ENCODE peak calls at places on chromosome 7, in seven cellular contexts. R, C, B, D, N, J and V are unnamed samples.
A peak's percentile ranks its signal among the peaks of the same experiment; 100 is the strongest.

GRCh38 chr7:54888067-54888735 is 129.2 kb upstream of the SEC61G start:
- DNase-seq in R (no peak), C (no peak), B (no peak), D (no peak), N (no peak), J (no peak), V (no peak)

GRCh38 chr7:84712326-84712725 is 474.5 kb downstream of the SEMA3D start:
- DNase-seq in R (no peak), C (no peak), B (no peak), D (no peak), N (no peak), J (no peak), V (peak; percentile 57)

GRCh38 chr7:33669251-33669670 is 236.1 kb upstream of the BMPER start:
- DNase-seq in R (no peak), C (peak; percentile 67), B (no peak), D (no peak), N (no peak), J (peak; percentile 27), V (no peak)

GRCh38 chr7:12431886-12432285 is 28.2 kb upstream of the VWDE start:
- DNase-seq in R (peak; percentile 39), C (peak; percentile 63), B (peak; percentile 12), D (no peak), N (no peak), J (no peak), V (no peak)

GRCh38 chr7:75638607-75639070 is 100.1 kb downstream of the HIP1 start:
- DNase-seq in R (peak; percentile 88), C (peak; percentile 28), B (peak; percentile 47), D (peak; percentile 66), N (no peak), J (no peak), V (peak; percentile 52)

GRCh38 chr7:128167316-128167691 is 73.8 kb upstream of the LEP start:
- DNase-seq in R (no peak), C (peak; percentile 50), B (no peak), D (no peak), N (peak; percentile 28), J (no peak), V (peak; percentile 47)

GRCh38 chr7:16026253-16027020 is 340.0 kb upstream of the MEOX2 start:
- DNase-seq in R (no peak), C (peak; percentile 8), B (no peak), D (peak; percentile 31), N (no peak), J (no peak), V (peak; percentile 1)

GRCh38 chr7:143331179-143331825 is 15.4 kb downstream of the CLCN1 start:
- DNase-seq in R (no peak), C (peak; percentile 90), B (no peak), D (no peak), N (no peak), J (peak; percentile 85), V (peak; percentile 92)

GRCh38 chr7:151940048-151940845 is 16.0 kb upstream of the GALNTL5 start:
- DNase-seq in R (no peak), C (peak; percentile 83), B (no peak), D (peak; percentile 39), N (no peak), J (peak; percentile 40), V (peak; percentile 90)

GRCh38 chr7:84906889-84907288 is 280.0 kb downstream of the SEMA3D start:
- DNase-seq in R (no peak), C (no peak), B (no peak), D (no peak), N (no peak), J (no peak), V (no peak)

GRCh38 chr7:127983804-127984332 is 47.4 kb downstream of the LRRC4 start:
- DNase-seq in R (no peak), C (peak; percentile 58), B (no peak), D (no peak), N (peak; percentile 16), J (no peak), V (peak; percentile 7)

GRCh38 chr7:47368190-47368812 is 213.6 kb downstream of the TNS3 start:
- DNase-seq in R (no peak), C (no peak), B (no peak), D (no peak), N (no peak), J (no peak), V (no peak)

GRCh38 chr7:4274286-4274685 is 407.8 kb upstream of the FOXK1 start:
- DNase-seq in R (no peak), C (no peak), B (no peak), D (no peak), N (no peak), J (no peak), V (no peak)

GRCh38 chr7:138564365-138564764 is 104.3 kb downstream of the TRIM24 start:
- DNase-seq in R (no peak), C (peak; percentile 76), B (no peak), D (no peak), N (no peak), J (peak; percentile 24), V (no peak)

GRCh38 chr7:94445696-94446194 is 51.0 kb downstream of the COL1A2 start:
- DNase-seq in R (no peak), C (no peak), B (no peak), D (no peak), N (no peak), J (no peak), V (no peak)

GRCh38 chr7:47040795-47041194 is 541.1 kb downstream of the TNS3 start:
- DNase-seq in R (no peak), C (no peak), B (no peak), D (no peak), N (no peak), J (no peak), V (no peak)

GRCh38 chr7:127107601-127108007 is 145.1 kb downstream of the GRM8 start:
- DNase-seq in R (no peak), C (peak; percentile 83), B (peak; percentile 72), D (no peak), N (peak; percentile 38), J (no peak), V (peak; percentile 81)

GRCh38 chr7:157397751-157398691 is 61.2 kb downstream of the DNAJB6 start:
- DNase-seq in R (peak; percentile 67), C (peak; percentile 57), B (peak; percentile 39), D (peak; percentile 63), N (peak; percentile 31), J (no peak), V (peak; percentile 52)

GRCh38 chr7:45922810-45923209 is 1.7 kb upstream of the IGFBP3 start:
- DNase-seq in R (no peak), C (peak; percentile 28), B (no peak), D (no peak), N (no peak), J (no peak), V (peak; percentile 24)

GRCh38 chr7:111820621-111821020 is 258.3 kb upstream of the IMMP2L start:
- DNase-seq in R (no peak), C (no peak), B (no peak), D (no peak), N (no peak), J (no peak), V (no peak)

GRCh38 chr7:29801929-29802328 is 4.4 kb upstream of the WIPF3 start:
- DNase-seq in R (no peak), C (no peak), B (no peak), D (no peak), N (no peak), J (no peak), V (no peak)

GRCh38 chr7:25180946-25181345 is 47.3 kb downstream of the NPVF start:
- DNase-seq in R (no peak), C (no peak), B (no peak), D (no peak), N (no peak), J (no peak), V (no peak)

GRCh38 chr7:6528401-6529130 is 22.7 kb downstream of the GRID2IP start:
- DNase-seq in R (no peak), C (no peak), B (no peak), D (no peak), N (no peak), J (no peak), V (no peak)

GRCh38 chr7:28536259-28536658 is 123.9 kb downstream of the CREB5 start:
- DNase-seq in R (no peak), C (peak; percentile 50), B (no peak), D (no peak), N (no peak), J (no peak), V (peak; percentile 51)

GRCh38 chr7:78350926-78351325 is 552.4 kb downstream of the PHTF2 start:
- DNase-seq in R (no peak), C (no peak), B (no peak), D (no peak), N (no peak), J (no peak), V (no peak)

GRCh38 chr7:64878684-64879083 is 24.4 kb upstream of the ZNF273 start:
- DNase-seq in R (no peak), C (no peak), B (no peak), D (no peak), N (no peak), J (no peak), V (no peak)

GRCh38 chr7:42107484-42107883 is 129.5 kb downstream of the GLI3 start:
- DNase-seq in R (no peak), C (peak; percentile 36), B (no peak), D (no peak), N (no peak), J (no peak), V (peak; percentile 51)

GRCh38 chr7:111392976-111393762 is 169.1 kb downstream of the IMMP2L start:
- DNase-seq in R (no peak), C (no peak), B (no peak), D (peak; percentile 15), N (no peak), J (no peak), V (no peak)

GRCh38 chr7:133434246-133434865 is 181.5 kb downstream of the EXOC4 start:
- DNase-seq in R (no peak), C (peak; percentile 24), B (no peak), D (no peak), N (no peak), J (no peak), V (peak; percentile 43)

GRCh38 chr7:73521636-73522080 is 435 bp downstream of the BAZ1B start:
- DNase-seq in R (peak; percentile 90), C (peak; percentile 49), B (no peak), D (peak; percentile 74), N (peak; percentile 74), J (no peak), V (no peak)

GRCh38 chr7:56079450-56080185 is 13.1 kb downstream of the PHKG1 start:
- DNase-seq in R (no peak), C (peak; percentile 44), B (no peak), D (peak; percentile 86), N (no peak), J (no peak), V (no peak)